ENCODE peak calls at places on chromosomes 12 and 14, in nine cellular contexts. R is heart left ventricle, O is tibial nerve, M is Peyer's patch, E is body of pancreas, I is endothelial cell of umbilical vein, Z is sigmoid colon, D is lower leg skin, T is adrenal gland. L is an unnamed sample.

GRCh38 chr12:32149489-32149888 is 42.8 kb downstream of the BICD1 start:
- DNase-seq in M (no peak), O (no peak), Z (no peak), T (no peak), D (no peak), R (no peak), E (no peak), I (no peak), L (no peak)

GRCh38 chr14:84298738-84299137 is 1231.2 kb upstream of the FLRT2 start:
- DNase-seq in E (no peak), I (no peak), T (no peak), M (no peak), R (no peak), Z (no peak), O (no peak), D (no peak), L (no peak)

GRCh38 chr14:55103005-55103640 is 25.9 kb upstream of the LGALS3 start:
- DNase-seq in R (peak), T (peak), I (peak), E (peak), Z (peak), O (peak), M (peak), D (peak), L (peak)

GRCh38 chr14:61598980-61599379 is 96.3 kb upstream of the HIF1A start:
- DNase-seq in Z (no peak), O (no peak), T (peak), D (no peak), E (no peak), I (peak), R (no peak), M (no peak), L (no peak)

GRCh38 chr14:104640681-104641080 is 36.1 kb upstream of the TMEM179 start:
- DNase-seq in D (no peak), I (no peak), R (no peak), M (no peak), T (no peak), E (no peak), Z (no peak), O (no peak), L (no peak)

GRCh38 chr14:80996049-80996901 is 40.9 kb downstream of the TSHR start:
- DNase-seq in I (peak), R (peak), Z (no peak), O (no peak), D (no peak), M (no peak), T (peak), E (peak), L (no peak)

GRCh38 chr12:124435806-124436345 is 131.5 kb downstream of the NCOR2 start:
- DNase-seq in O (no peak), Z (no peak), E (no peak), D (no peak), T (no peak), R (no peak), I (no peak), M (no peak), L (no peak)

GRCh38 chr12:14284189-14284722 is 81.2 kb upstream of the ATF7IP start:
- DNase-seq in E (no peak), D (no peak), M (peak), O (no peak), I (no peak), T (peak), Z (peak), R (peak), L (no peak)

GRCh38 chr12:122874081-122874480 is 21.8 kb downstream of the VPS37B start:
- DNase-seq in M (no peak), R (no peak), O (no peak), D (peak), E (no peak), I (no peak), T (no peak), Z (no peak), L (peak)

GRCh38 chr12:131872154-131873046 is 22.0 kb upstream of the ULK1 start:
- DNase-seq in Z (no peak), E (no peak), R (no peak), D (no peak), T (peak), M (no peak), O (no peak), I (no peak), L (peak)

GRCh38 chr12:114671321-114671663 is 12.7 kb downstream of the TBX3 start:
- DNase-seq in M (no peak), Z (no peak), E (no peak), R (no peak), T (peak), D (no peak), I (no peak), O (no peak), L (no peak)

GRCh38 chr14:33810308-33810707 is 140.6 kb downstream of the EGLN3 start:
- DNase-seq in Z (no peak), R (no peak), I (no peak), E (no peak), D (no peak), M (no peak), T (no peak), O (no peak), L (no peak)

GRCh38 chr12:68358532-68359485 is 26.6 kb upstream of the MDM1 start:
- DNase-seq in O (peak), D (no peak), M (peak), I (peak), Z (peak), R (peak), T (peak), E (peak), L (no peak)

GRCh38 chr14:74975059-74975810 is 19.8 kb upstream of the PGF start:
- DNase-seq in D (peak), O (peak), Z (peak), R (peak), E (peak), I (no peak), T (peak), M (peak), L (no peak)

GRCh38 chr12:102879-103168 is 36.3 kb downstream of the IQSEC3 start:
- DNase-seq in D (no peak), E (no peak), I (no peak), Z (peak), M (no peak), T (no peak), O (no peak), R (no peak), L (no peak)

GRCh38 chr12:64672925-64673409 is 62.7 kb downstream of the RASSF3 start:
- DNase-seq in O (no peak), Z (peak), I (peak), T (peak), R (peak), D (peak), M (peak), E (peak), L (no peak)

GRCh38 chr12:25728196-25728595 is 175.1 kb upstream of the LMNTD1 start:
- DNase-seq in I (no peak), E (no peak), R (no peak), T (no peak), O (no peak), Z (no peak), D (no peak), M (no peak), L (no peak)

GRCh38 chr12:79897617-79898016 is 37.3 kb downstream of the PPP1R12A start:
- DNase-seq in D (no peak), E (no peak), T (no peak), M (no peak), R (no peak), I (no peak), O (no peak), Z (no peak), L (no peak)

GRCh38 chr14:58796636-58797429 is 159.1 kb downstream of the DACT1 start:
- DNase-seq in O (no peak), D (no peak), T (no peak), M (no peak), I (no peak), E (no peak), Z (no peak), R (no peak), L (no peak)

GRCh38 chr12:3964404-3964803 is 91.2 kb upstream of the PARP11 start:
- DNase-seq in O (no peak), Z (no peak), I (no peak), D (peak), T (no peak), E (no peak), M (peak), R (no peak), L (no peak)

GRCh38 chr12:91877461-91878230 is 268.0 kb downstream of the BTG1 start:
- DNase-seq in I (no peak), R (no peak), O (no peak), Z (no peak), E (no peak), D (no peak), M (no peak), T (no peak), L (no peak)

GRCh38 chr12:97131220-97131981 is 224.3 kb downstream of the NEDD1 start:
- DNase-seq in R (no peak), D (no peak), T (no peak), E (no peak), O (no peak), I (no peak), Z (no peak), M (no peak), L (no peak)

GRCh38 chr14:69657961-69658360 is 46.6 kb downstream of the SUSD6 start:
- DNase-seq in E (peak), Z (no peak), O (no peak), R (no peak), I (no peak), D (peak), T (no peak), M (no peak), L (no peak)

GRCh38 chr12:57554453-57554852 is 4.6 kb downstream of the KIF5A start:
- DNase-seq in D (no peak), E (no peak), R (no peak), I (no peak), O (no peak), Z (no peak), T (no peak), M (no peak), L (no peak)

GRCh38 chr12:29241821-29242591 is 92.9 kb downstream of the FAR2 start:
- DNase-seq in R (peak), E (no peak), Z (no peak), O (no peak), D (no peak), T (peak), I (peak), M (no peak), L (no peak)

GRCh38 chr14:92690171-92691011 is 58.0 kb downstream of the LGMN start:
- DNase-seq in E (peak), M (no peak), Z (peak), D (no peak), O (no peak), T (peak), I (peak), R (no peak), L (peak)

GRCh38 chr12:103986823-103987222 is 21.2 kb downstream of the TDG start:
- DNase-seq in R (no peak), O (no peak), T (no peak), D (no peak), E (no peak), M (no peak), I (no peak), Z (no peak), L (no peak)

GRCh38 chr14:87805315-87805723 is 187.7 kb downstream of the GALC start:
- DNase-seq in E (peak), I (no peak), O (peak), M (no peak), T (peak), D (no peak), Z (no peak), R (peak), L (peak)

GRCh38 chr14:96119947-96120346 is 80.8 kb downstream of the C14orf132 start:
- DNase-seq in I (no peak), Z (no peak), M (no peak), D (no peak), E (no peak), T (no peak), R (no peak), O (no peak), L (no peak)

GRCh38 chr14:96122496-96122895 is 82.1 kb upstream of the BDKRB2 start:
- DNase-seq in I (no peak), R (no peak), T (no peak), D (peak), E (no peak), O (no peak), M (no peak), Z (no peak), L (no peak)

GRCh38 chr14:96120392-96120791 is 81.2 kb downstream of the C14orf132 start:
- DNase-seq in R (no peak), D (peak), E (no peak), M (no peak), Z (no peak), T (no peak), I (no peak), O (no peak), L (no peak)

GRCh38 chr14:96120941-96121340 is 81.8 kb downstream of the C14orf132 start:
- DNase-seq in R (no peak), T (no peak), E (no peak), M (no peak), O (no peak), I (no peak), Z (no peak), D (no peak), L (no peak)

DNA sequence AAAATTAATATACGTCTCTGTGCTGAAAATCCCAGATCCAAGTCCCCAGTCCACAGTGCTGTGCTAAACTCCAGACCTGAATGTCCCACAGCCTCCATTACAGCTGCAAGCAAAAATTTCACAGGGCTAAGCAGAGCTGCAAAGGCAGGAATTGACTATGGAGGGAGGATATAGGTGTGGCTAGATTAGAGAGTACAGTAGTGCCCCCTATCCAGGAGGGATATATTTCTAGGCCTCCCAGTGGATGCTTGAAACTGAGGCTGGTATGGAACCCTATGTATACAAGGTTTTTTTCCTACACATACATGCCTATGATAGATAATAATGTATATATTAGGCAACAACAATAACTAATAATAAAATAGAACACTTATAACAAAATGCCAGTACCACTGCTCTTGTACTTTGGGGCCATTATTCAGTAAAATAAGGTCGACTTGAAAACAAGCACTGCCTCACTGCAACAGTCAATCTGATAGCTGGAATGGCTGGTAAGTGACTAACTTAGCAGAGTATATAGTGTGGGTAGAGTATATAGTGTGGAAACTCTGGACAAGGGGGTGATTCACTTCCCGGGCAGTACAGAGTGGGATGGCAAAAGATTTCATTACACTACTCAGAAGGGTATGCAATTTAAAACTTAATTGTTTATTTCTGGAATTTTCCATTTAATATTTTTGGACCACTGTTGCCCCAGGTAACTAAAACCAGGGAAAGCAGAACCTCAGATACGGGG is 82.7 kb downstream of the C14orf132 start:
- DNase-seq in Z (no peak), M (no peak), O (no peak), D (peak), T (no peak), I (no peak), R (no peak), E (no peak), L (no peak)
- TF ChIP-seq POLR2A in Z (no peak), M (no peak), O (no peak), D (no peak), T (no peak), I (no peak), R (no peak), E (no peak), L (no peak)

GRCh38 chr12:5085896-5086295 is 42.2 kb downstream of the KCNA5 start:
- DNase-seq in Z (no peak), E (no peak), I (no peak), D (no peak), R (no peak), O (no peak), M (no peak), T (no peak), L (no peak)
- TF ChIP-seq POLR2A in Z (no peak), E (no peak), I (no peak), D (no peak), R (no peak), O (no peak), M (no peak), T (no peak), L (no peak)

DNA sequence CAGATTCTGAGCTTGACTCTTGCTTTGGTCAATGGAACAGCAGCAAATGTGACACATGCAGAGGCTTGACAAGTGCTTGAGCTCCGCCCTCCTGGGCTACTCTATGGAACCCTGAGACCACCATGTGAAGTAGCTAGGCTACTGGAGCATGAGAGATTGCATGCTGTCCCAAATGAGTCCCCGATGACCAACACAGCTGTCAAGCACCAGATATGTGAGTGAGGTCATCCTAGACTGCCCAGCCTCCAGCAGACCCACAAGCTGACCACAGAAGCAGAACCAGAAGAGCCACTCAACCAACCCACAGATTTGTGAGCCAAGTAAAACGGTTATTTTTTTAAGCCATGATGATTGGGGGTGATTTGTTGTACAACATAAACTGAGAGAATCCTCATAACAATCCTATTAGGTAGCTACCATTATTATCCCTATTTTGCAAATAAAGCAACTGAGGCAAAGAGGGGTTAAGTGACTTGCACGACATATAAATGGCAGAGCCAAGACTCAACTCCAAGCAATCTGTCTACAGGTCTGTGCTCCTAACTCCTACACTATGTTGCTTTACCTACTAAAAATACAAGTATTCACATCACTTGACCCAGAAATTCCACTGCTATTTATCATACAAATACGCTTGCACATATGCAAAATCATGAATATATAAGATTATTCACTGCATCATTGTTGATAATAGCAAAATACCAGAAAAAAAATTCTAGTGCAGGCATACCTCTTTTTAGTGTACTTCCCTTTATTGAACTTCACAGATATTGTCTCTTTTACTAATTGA is 136.2 kb downstream of the NDUFA12 start:
- DNase-seq in M (no peak), E (no peak), R (no peak), D (no peak), O (no peak), Z (no peak), I (no peak), T (no peak), L (no peak)
- TF ChIP-seq POLR2A in M (no peak), E (no peak), R (no peak), D (no peak), O (no peak), Z (no peak), I (no peak), T (no peak), L (no peak)

DNA sequence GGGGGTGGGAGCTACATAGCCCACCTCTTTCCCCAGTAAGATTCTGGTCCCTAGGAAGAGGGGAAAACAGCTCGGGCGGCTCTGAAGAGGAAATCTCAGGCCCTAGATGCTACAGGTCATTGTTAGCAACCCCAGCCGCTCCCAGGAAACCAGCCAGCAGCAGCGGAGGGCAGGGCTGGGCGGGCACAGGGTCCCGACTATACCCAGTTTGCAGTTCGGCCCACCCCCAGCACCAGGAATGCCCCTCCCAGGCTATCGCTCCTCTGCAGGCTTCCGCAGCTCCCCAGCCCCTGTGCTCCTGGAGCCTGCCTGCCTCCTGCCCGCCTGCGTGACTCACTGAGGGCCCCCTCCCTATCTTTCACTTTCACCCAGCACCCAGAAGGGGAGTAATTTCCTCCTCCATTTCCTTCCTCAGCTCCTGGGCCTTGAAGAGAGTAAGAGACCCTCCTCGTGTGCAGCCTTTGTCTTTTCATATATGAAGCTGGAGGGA is 27.2 kb upstream of the PNMA1 start:
- DNase-seq in O (no peak), M (peak), I (peak), E (peak), D (peak), R (peak), T (peak), Z (peak), L (peak)
- TF ChIP-seq POLR2A in O (no peak), M (no peak), I (no peak), E (no peak), D (no peak), R (no peak), T (no peak), Z (no peak), L (no peak)